ENCODE peak calls at places on chromosomes 4 and X, in four cellular contexts. R is Caco-2, Z is OCI-LY7, Q is heart left ventricle. K is an unnamed sample.

GRCh38 chr4:90904018-90904417 is 776.8 kb downstream of the CCSER1 start:
- DNase-seq in R (no peak), Z (no peak), Q (no peak), K (no peak)

GRCh38 chr4:33160126-33160525 is 2440.0 kb downstream of the PCDH7 start:
- DNase-seq in R (peak; percentile 29), Z (peak; percentile 6), Q (no peak), K (no peak)

GRCh38 chrX:30714138-30714537 is 60.9 kb downstream of the GK start:
- DNase-seq in R (no peak), Z (no peak), Q (no peak), K (no peak)

GRCh38 chr4:86961605-86962295 is 26.9 kb downstream of the AFF1 start:
- DNase-seq in R (no peak), Z (peak; percentile 95), Q (no peak), K (no peak)

GRCh38 chr4:89111833-89112563 is 665 bp downstream of the TIGD2 start:
- DNase-seq in R (peak; percentile 80), Z (no peak), Q (no peak), K (no peak)

GRCh38 chr4:71729856-71730255 is 54.0 kb downstream of the GC start:
- DNase-seq in R (no peak), Z (no peak), Q (no peak), K (no peak)

GRCh38 chr4:8606966-8607365 is 14.4 kb downstream of the CPZ start:
- DNase-seq in R (no peak), Z (no peak), Q (no peak), K (no peak)

GRCh38 chr4:137664416-137664815 is 132.1 kb upstream of the PCDH18 start:
- DNase-seq in R (no peak), Z (no peak), Q (no peak), K (no peak)

GRCh38 chr4:71570492-71570891 is 213.4 kb downstream of the GC start:
- DNase-seq in R (no peak), Z (no peak), Q (no peak), K (no peak)

GRCh38 chr4:91827914-91828313 is 475.9 kb upstream of the GRID2 start:
- DNase-seq in R (no peak), Z (no peak), Q (no peak), K (no peak)

GRCh38 chr4:129804458-129804981 is 708.6 kb downstream of the C4orf33 start:
- DNase-seq in R (no peak), Z (no peak), Q (no peak), K (no peak)

GRCh38 chrX:113512700-113513395 is 672.2 kb upstream of the AMOT start:
- DNase-seq in R (no peak), Z (no peak), Q (no peak), K (no peak)

GRCh38 chrX:47145408-47146120 is 543 bp downstream of the RBM10 start:
- DNase-seq in R (no peak), Z (peak; percentile 61), Q (no peak), K (peak; percentile 47)

GRCh38 chr4:102196221-102196620 is 149.1 kb downstream of the SLC39A8 start:
- DNase-seq in R (no peak), Z (no peak), Q (no peak), K (no peak)

GRCh38 chrX:123108513-123109427 is 75.3 kb upstream of the GRIA3 start:
- DNase-seq in R (no peak), Z (no peak), Q (no peak), K (no peak)

GRCh38 chrX:75547137-75547536 is 24.3 kb upstream of the ZDHHC15 start:
- DNase-seq in R (no peak), Z (no peak), Q (no peak), K (no peak)

GRCh38 chr4:20433101-20433705 is 181.5 kb downstream of the SLIT2 start:
- DNase-seq in R (no peak), Z (no peak), Q (no peak), K (no peak)

DNA sequence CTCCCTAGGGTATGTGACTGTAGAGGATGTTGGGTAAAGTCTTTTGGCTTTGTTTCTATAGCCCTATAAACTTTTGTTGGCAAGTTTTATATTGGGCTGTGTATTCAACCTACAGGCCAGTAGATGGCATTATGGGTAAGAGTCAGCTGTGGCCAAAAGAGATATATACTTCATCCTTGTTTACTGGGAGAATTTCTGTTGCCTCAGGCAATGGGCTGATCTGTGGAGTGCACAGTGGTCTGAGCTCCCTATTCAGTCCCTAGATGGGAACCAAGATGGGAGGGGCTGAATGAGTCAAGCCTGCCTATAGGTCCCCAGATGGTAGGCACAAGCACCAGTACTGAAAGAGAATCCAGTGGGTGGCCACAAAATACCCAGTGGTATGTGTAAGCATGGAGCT is 580.6 kb downstream of the EPHA5 start:
- DNase-seq in R (peak; percentile 2), Z (no peak), Q (no peak), K (no peak)
- TF ChIP-seq CTCF in R (no peak), Z (peak; percentile 35), Q (no peak), K (no peak)

GRCh38 chr4:82981116-82981515 is 29.5 kb downstream of the LIN54 start:
- DNase-seq in R (no peak), Z (no peak), Q (no peak), K (no peak)

GRCh38 chr4:82984459-82984858 is 26.2 kb downstream of the LIN54 start:
- DNase-seq in R (peak; percentile 6), Z (no peak), Q (no peak), K (no peak)

GRCh38 chr4:82988323-82988832 is 22.2 kb downstream of the LIN54 start:
- DNase-seq in R (no peak), Z (no peak), Q (no peak), K (no peak)

DNA sequence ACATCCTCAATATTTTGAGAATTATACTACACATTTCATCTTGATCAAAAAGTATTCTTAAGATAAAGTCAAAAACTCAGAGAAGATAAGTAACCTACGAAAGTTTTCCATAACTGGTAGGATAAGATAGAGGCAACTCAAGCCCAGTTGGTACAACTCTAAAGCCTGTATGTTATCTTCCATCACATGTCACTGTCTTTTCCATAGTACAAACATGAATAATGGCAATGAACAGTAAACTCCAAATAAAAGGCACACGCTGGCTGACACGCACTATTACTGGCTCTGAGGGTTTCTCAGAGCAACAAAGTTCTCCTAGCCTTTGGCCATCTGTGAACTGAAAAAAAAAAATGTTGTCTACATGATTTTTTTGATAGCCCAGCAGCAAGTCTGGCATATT is 27.2 kb downstream of the LIN54 start:
- DNase-seq in R (no peak), Z (no peak), Q (no peak), K (no peak)
- TF ChIP-seq CTCF in R (no peak), Z (no peak), Q (no peak), K (no peak)

DNA sequence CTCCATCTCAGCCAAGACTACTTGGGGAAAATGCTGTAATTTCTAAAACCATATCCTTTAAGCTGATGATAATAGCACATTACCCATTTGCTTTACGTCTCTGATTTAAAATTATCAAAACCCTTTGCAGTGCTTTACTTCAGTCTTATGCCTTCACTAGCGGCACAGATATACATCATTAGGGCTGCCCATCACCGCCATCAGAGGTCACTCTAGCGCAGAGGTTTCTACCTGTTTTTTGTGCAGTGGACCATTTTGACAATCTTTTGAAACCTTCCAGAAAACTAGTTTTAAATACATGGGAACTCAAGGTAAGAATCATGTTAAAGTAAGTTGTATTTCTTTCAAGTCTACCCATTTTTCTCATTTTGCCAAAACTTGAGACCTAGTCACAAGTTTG is 592.5 kb downstream of the PPARGC1A start:
- DNase-seq in R (no peak), Z (peak; percentile 4), Q (no peak), K (no peak)
- TF ChIP-seq CTCF in R (no peak), Z (peak; percentile 55), Q (no peak), K (no peak)

GRCh38 chr4:177105526-177105925 is 204.1 kb upstream of the NEIL3 start:
- DNase-seq in R (no peak), Z (no peak), Q (no peak), K (no peak)

GRCh38 chr4:177097291-177097690 is 212.4 kb upstream of the NEIL3 start:
- DNase-seq in R (no peak), Z (no peak), Q (no peak), K (no peak)

DNA sequence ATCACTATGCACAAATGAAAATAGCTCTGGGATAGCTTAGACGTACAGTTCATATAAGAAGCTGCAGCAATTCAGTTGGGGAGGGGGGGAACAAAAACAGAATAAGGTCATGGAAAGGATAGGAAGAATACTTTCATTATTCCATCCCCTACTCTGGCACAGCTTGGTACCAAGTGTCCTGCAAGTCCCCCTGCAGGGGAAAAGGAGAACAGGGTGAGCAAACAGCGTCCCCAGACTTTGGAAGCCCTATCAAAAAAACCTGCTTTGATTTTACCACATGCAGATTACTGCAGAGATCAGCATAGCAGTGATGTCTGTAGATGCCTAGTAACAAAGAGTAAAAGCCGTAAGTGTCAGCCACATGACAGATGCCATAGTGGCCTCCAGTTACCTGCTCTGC is 209.4 kb upstream of the NEIL3 start:
- DNase-seq in R (no peak), Z (no peak), Q (no peak), K (no peak)
- TF ChIP-seq CTCF in R (no peak), Z (no peak), Q (no peak), K (no peak)